ENCODE peak calls at places on chromosomes 12 and 14, in nine cellular contexts. A is uterus, X is body of pancreas, W is esophagus squamous epithelium, T is IMR-90, U is adrenal gland, H is K562, L is erythroblast, F is GM12878. D is an unnamed sample.

GRCh38 chr12:578743-579449 is 84.3 kb downstream of the NINJ2 start:
- DNase-seq in L (no peak), H (no peak), X (no peak), A (peak), W (no peak), U (peak), F (no peak), T (no peak), D (no peak)

GRCh38 chr12:2902287-2902880 is 11.7 kb downstream of the TULP3 start:
- DNase-seq in T (peak), X (no peak), H (no peak), U (no peak), A (peak), F (no peak), L (peak), W (no peak), D (no peak)

GRCh38 chr12:6392499-6392898 is 8.5 kb downstream of the LTBR start:
- DNase-seq in W (no peak), F (no peak), T (no peak), H (no peak), L (no peak), U (no peak), A (peak), X (no peak), D (no peak)

GRCh38 chr12:3097186-3097804 is 20.1 kb downstream of the TSPAN9 start:
- DNase-seq in L (peak), X (peak), U (peak), H (peak), W (no peak), T (peak), F (no peak), A (peak), D (no peak)

GRCh38 chr12:101877816-101878811 is 734 bp downstream of the DRAM1 start:
- DNase-seq in W (no peak), A (peak), U (peak), F (no peak), H (peak), T (no peak), X (no peak), L (peak), D (peak)

GRCh38 chr12:120339256-120339655 is 11.7 kb upstream of the PLA2G1B start:
- DNase-seq in T (no peak), L (no peak), A (no peak), H (no peak), U (no peak), X (no peak), F (no peak), W (no peak), D (no peak)

GRCh38 chr12:113464852-113465719 is 6.6 kb downstream of the LHX5 start:
- DNase-seq in H (peak), U (no peak), T (no peak), W (no peak), L (no peak), A (no peak), F (no peak), X (no peak), D (no peak)

GRCh38 chr12:90229771-90230170 is 521.1 kb upstream of the ATP2B1 start:
- DNase-seq in U (no peak), W (no peak), L (no peak), A (no peak), X (no peak), H (no peak), F (no peak), T (no peak), D (no peak)

GRCh38 chr12:106301611-106302321 is 767 bp upstream of the TCP11L2 start:
- DNase-seq in L (peak), X (peak), A (peak), F (peak), H (peak), W (peak), T (peak), U (peak), D (peak)

GRCh38 chr12:11894890-11895289 is 175.8 kb upstream of the BCL2L14 start:
- DNase-seq in T (no peak), A (no peak), L (no peak), U (no peak), W (no peak), H (no peak), F (peak), X (no peak), D (no peak)

GRCh38 chr12:10030446-10030845 is at the start of gene CLEC9A:
- DNase-seq in X (no peak), F (no peak), W (no peak), U (no peak), T (no peak), H (no peak), L (no peak), A (no peak), D (no peak)

GRCh38 chr12:24378548-24379011 is 429.1 kb upstream of the SOX5 start:
- DNase-seq in H (no peak), X (no peak), U (no peak), T (peak), A (no peak), F (no peak), L (no peak), W (no peak), D (no peak)

GRCh38 chr12:98418357-98419075 is 96.9 kb upstream of the TMPO start:
- DNase-seq in W (peak), A (peak), U (peak), L (peak), T (peak), F (no peak), X (peak), H (peak), D (no peak)

GRCh38 chr14:33586806-33587205 is 364.1 kb downstream of the EGLN3 start:
- DNase-seq in L (no peak), U (no peak), W (no peak), T (no peak), F (no peak), A (no peak), X (no peak), H (no peak), D (no peak)

GRCh38 chr12:1587927-1588573 is 6.3 kb downstream of the FBXL14 start:
- DNase-seq in H (no peak), X (no peak), T (peak), U (no peak), F (no peak), A (no peak), L (no peak), W (no peak), D (no peak)

GRCh38 chr14:50821471-50822464 is 9.2 kb downstream of the NIN start:
- DNase-seq in X (no peak), W (no peak), T (no peak), H (no peak), L (peak), A (no peak), U (no peak), F (peak), D (no peak)

GRCh38 chr14:92352158-92352985 is 29.4 kb downstream of the SLC24A4 start:
- DNase-seq in A (no peak), H (peak), X (no peak), W (no peak), L (peak), T (no peak), F (no peak), U (peak), D (no peak)

GRCh38 chr12:103858953-103859601 is 18.0 kb upstream of the NT5DC3 start:
- DNase-seq in T (peak), U (peak), H (peak), X (no peak), F (no peak), A (peak), L (peak), W (no peak), D (no peak)
- TF ChIP-seq POLR2A in T (peak), U (peak), H (no peak), X (no peak), F (no peak), A (no peak), L (no peak), W (no peak), D (no peak)

GRCh38 chr14:81437226-81437625 is 37.1 kb upstream of the STON2 start:
- DNase-seq in A (no peak), U (no peak), T (no peak), W (no peak), H (no peak), L (no peak), F (no peak), X (no peak), D (no peak)

GRCh38 chr14:81434230-81434629 is 34.1 kb upstream of the STON2 start:
- DNase-seq in X (no peak), A (no peak), U (no peak), T (no peak), F (no peak), L (peak), W (no peak), H (peak), D (no peak)

GRCh38 chr14:81435048-81435577 is 35.0 kb upstream of the STON2 start:
- DNase-seq in U (no peak), H (no peak), L (peak), W (no peak), T (no peak), A (no peak), F (no peak), X (no peak), D (no peak)

GRCh38 chr14:81435578-81436295 is 35.6 kb upstream of the STON2 start:
- DNase-seq in F (no peak), T (peak), H (peak), W (no peak), L (peak), A (no peak), X (peak), U (no peak), D (peak)

DNA sequence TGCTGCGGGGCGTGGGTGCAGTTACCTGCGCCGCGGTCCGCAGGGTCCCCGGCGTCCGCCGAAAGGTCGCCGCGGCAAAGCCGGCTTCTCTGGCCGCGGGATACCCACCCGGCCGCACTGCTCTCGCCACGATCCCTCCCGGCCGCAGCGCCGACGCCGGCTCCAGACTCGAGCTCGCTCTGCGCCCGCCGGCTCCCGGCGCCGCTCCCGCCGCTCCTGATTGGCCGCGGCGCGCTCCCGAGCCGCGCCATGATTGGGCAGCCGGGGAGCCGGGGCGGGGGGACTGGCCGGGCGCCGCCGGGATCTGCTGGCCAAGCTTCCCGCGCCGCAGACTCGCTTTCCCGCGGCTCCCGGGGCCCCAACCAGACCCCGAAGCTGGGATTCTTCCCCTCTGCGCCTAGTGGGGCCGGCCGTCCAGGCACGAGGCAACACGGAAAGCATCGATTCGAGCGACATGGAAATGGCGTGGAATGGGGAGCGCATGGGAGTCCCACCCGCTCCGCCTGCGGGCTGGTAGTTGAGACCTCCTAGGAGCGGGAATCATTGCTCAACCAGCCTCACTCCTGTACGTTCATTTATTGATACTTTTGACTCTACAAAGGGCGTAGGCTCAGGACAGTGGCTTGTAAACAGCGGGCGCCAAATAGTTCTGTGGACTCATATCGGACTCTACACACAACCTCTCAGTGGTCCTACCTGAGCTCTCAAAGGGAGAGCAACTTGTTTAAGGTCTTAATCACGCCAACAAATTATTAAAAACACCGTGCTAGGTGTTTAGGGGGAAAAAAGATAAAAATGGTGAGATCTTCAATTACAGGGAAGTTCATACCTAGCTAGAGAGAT is 36.4 kb upstream of the STON2 start:
- DNase-seq in X (peak), T (peak), A (peak), U (peak), F (no peak), H (peak), L (peak), W (no peak), D (peak)
- TF ChIP-seq POLR2A in X (no peak), T (no peak), A (no peak), U (no peak), F (no peak), H (peak), L (peak), W (no peak), D (no peak)

DNA sequence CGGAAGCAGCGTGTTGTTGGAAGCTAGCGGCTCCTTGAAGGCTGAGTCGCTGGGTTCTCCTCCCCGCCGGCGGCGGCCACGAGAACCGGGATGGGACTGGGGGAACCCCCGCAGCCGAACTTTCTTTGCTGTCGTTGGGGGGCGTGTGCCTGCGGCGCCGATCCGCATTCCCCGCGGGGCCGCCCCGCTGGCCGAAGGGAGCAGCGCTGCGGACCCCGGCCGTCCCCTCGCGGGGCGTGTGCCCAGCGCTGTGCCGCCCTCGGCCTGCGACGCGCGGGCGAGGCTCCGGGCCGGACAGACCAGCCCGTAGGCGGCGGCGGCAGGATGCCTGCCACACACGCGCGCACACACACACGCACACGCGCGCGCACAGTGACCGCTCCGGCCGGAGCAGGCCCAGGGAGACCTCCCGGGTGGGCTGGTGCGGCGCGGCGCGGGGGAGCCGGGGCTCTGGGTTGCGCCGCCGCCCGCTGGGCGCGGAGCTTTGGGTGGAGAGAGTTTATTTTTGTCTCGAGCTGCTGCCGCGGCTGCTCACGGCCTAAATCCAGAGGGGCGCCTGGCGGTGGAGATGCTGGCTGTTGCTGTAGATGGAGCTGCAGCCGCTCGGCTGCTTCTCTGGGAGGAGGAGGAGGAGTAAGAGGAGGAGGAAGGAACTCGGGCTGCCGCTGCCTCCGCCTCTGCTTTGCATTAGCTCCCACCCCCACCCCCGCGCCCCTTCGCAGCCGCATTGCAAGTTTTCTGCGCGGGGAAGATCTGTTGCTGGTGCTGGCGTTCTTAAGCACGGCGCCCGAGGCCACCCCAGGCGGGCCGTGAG is at the start of gene SAMD4A:
- DNase-seq in F (no peak), W (peak), L (peak), U (peak), H (peak), A (peak), T (peak), X (peak), D (peak)
- TF ChIP-seq POLR2A in F (no peak), W (no peak), L (no peak), U (peak), H (peak), A (peak), T (peak), X (peak), D (no peak)

DNA sequence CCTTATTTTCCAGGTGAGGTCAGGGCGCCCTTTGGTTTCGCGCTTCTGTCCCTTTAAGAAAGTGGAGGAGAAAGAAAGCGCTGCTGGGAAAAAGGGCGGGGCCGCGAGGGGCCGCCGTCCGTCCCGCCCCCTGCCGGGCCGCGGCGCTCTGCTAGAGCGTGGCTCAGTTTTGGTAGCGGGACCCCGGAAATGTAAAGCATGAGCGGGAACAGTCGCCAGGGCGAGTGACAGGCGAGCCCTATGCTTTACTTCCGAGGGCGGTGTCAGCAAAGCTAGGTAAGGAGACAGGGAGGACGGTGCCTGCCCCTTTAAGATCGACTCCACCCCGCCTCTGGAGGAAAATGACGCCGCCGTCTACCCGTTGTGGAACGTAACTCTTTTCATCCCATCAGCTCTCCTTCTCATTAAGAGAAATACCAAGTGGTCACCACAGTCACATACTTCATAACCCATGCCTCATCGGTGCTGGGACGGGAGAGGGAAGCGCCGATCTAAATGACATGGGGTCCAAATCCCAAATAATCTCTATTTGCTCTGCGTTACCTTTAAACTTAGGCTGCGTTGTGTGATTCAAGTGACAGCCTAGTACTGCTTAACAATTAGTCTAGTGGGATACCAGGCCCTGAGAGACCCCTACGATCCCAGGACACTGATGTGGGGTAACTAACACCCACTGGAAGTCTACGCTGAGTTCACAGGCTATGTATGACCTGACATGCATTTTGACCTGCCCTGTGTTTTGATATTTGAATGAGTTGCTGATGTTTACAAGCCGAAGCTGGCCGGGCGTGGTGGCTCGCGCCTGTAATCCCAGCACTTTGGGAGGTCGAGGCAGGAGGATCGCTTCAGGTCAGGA is at the start of gene ETFBKMT:
- DNase-seq in F (peak), H (peak), W (peak), A (peak), L (peak), T (peak), X (peak), U (peak), D (peak)
- TF ChIP-seq POLR2A in F (peak), H (peak), W (peak), A (peak), L (peak), T (peak), X (peak), U (peak), D (peak)

GRCh38 chr12:82468563-82468962 is 110.2 kb downstream of the METTL25 start:
- DNase-seq in T (no peak), L (no peak), X (no peak), U (no peak), W (no peak), F (no peak), A (no peak), H (no peak), D (no peak)
- TF ChIP-seq POLR2A in T (no peak), L (no peak), X (no peak), U (no peak), W (no peak), F (no peak), A (no peak), H (no peak), D (no peak)

DNA sequence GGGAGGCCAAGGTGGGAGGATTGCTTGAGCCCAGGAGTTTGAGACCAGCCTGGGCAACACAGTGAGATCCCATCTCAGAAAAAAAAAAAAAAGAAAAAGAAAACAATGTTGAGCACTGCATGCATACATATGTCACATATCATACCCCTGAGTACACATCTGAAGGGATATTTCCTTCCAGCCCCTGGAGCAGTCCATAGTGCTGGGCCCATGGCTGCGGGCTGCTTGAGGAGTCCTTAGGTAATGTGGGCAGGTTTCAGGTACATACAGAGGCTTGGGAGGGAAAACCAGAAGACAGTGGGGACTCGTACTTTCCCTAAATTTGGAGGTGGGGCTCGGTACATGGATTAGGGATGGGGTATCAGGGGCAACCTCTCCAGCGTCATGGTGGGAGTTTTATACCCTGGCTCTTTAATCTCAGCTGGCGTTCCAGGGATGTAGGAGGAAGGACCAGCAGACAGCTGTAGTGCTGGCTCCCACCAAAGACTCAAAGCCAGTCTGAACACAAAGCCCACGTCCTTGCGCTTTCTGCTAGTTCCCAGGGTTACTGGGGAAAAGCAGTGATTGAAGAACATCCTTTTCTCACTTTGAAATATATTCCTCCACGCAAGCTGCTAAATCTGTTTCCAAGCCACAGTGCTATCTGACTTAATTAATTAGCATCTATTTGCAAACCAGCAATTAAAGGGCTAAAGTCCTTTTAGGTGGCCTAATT is 5.2 kb downstream of the OTUB2 start:
- DNase-seq in W (no peak), A (no peak), L (no peak), T (no peak), X (no peak), H (no peak), U (no peak), F (no peak), D (no peak)
- TF ChIP-seq POLR2A in W (no peak), A (no peak), L (no peak), T (no peak), X (no peak), H (no peak), U (no peak), F (no peak), D (no peak)

GRCh38 chr14:87992720-87993484 is at the start of gene GALC:
- DNase-seq in H (peak), W (peak), X (peak), F (peak), U (peak), L (peak), A (peak), T (peak), D (peak)
- TF ChIP-seq POLR2A in H (peak), W (peak), X (peak), F (peak), U (peak), L (peak), A (peak), T (no peak), D (peak)

GRCh38 chr12:76252031-76252430 is 96.2 kb downstream of the BBS10 start:
- DNase-seq in U (no peak), H (no peak), T (no peak), X (no peak), L (no peak), W (no peak), A (no peak), F (no peak), D (no peak)

GRCh38 chr12:76247026-76247688 is 101.1 kb downstream of the BBS10 start:
- DNase-seq in H (no peak), W (no peak), A (no peak), T (no peak), U (no peak), L (no peak), F (no peak), X (no peak), D (no peak)

GRCh38 chr12:76247992-76248391 is 100.2 kb downstream of the BBS10 start:
- DNase-seq in X (no peak), U (no peak), L (no peak), T (no peak), H (no peak), A (no peak), F (no peak), W (no peak), D (no peak)

GRCh38 chr12:76250256-76250655 is 98.0 kb downstream of the BBS10 start:
- DNase-seq in W (no peak), T (peak), U (no peak), A (no peak), L (no peak), F (no peak), H (no peak), X (no peak), D (no peak)

GRCh38 chr12:76249501-76249900 is 98.7 kb downstream of the BBS10 start:
- DNase-seq in A (no peak), U (no peak), W (no peak), T (no peak), L (no peak), F (no peak), H (no peak), X (no peak), D (no peak)
- TF ChIP-seq POLR2A in A (no peak), U (no peak), W (no peak), T (no peak), L (no peak), F (no peak), H (no peak), X (no peak), D (no peak)

D was measured in GM12892.